ENCODE peak calls at places on chromosomes 2 and 18, in four cellular contexts. One of them, this sample, is unnamed.

GRCh38 chr18:42064109-42064508 is 109.1 kb downstream of the PIK3C3 start:
- DNase-seq in GM12878: no peak
- DNase-seq in heart right ventricle: no peak
- DNase-seq in Panc1: no peak
- DNase-seq in this sample: no peak

GRCh38 chr2:10835052-10835970 is 22.7 kb upstream of the PDIA6 start:
- DNase-seq in GM12878: no peak
- DNase-seq in heart right ventricle: peak; percentile 59
- DNase-seq in Panc1: no peak
- DNase-seq in this sample: no peak

GRCh38 chr2:1047485-1047884 is 96.8 kb downstream of the SNTG2 start:
- DNase-seq in GM12878: no peak
- DNase-seq in heart right ventricle: no peak
- DNase-seq in Panc1: no peak
- DNase-seq in this sample: no peak

GRCh38 chr18:50507120-50507590 is 52.7 kb upstream of the MAPK4 start:
- DNase-seq in GM12878: no peak
- DNase-seq in heart right ventricle: peak; percentile 15
- DNase-seq in Panc1: no peak
- DNase-seq in this sample: no peak

GRCh38 chr2:205758498-205758897 is 76.2 kb downstream of the NRP2 start:
- DNase-seq in GM12878: no peak
- DNase-seq in heart right ventricle: no peak
- DNase-seq in Panc1: no peak
- DNase-seq in this sample: no peak

GRCh38 chr2:18922276-18922675 is 332.9 kb upstream of the NT5C1B start:
- DNase-seq in GM12878: no peak
- DNase-seq in heart right ventricle: no peak
- DNase-seq in Panc1: no peak
- DNase-seq in this sample: no peak

GRCh38 chr2:211132586-211132985 is 576.2 kb downstream of the CPS1 start:
- DNase-seq in GM12878: no peak
- DNase-seq in heart right ventricle: no peak
- DNase-seq in Panc1: no peak
- DNase-seq in this sample: no peak

GRCh38 chr2:95029898-95030341 is 4.4 kb downstream of the MAL start:
- DNase-seq in GM12878: no peak
- DNase-seq in heart right ventricle: no peak
- DNase-seq in Panc1: no peak
- DNase-seq in this sample: no peak

GRCh38 chr18:66761166-66761565 is 157.3 kb upstream of the CDH19 start:
- DNase-seq in GM12878: no peak
- DNase-seq in heart right ventricle: no peak
- DNase-seq in Panc1: no peak
- DNase-seq in this sample: no peak

GRCh38 chr2:36371070-36371962 is 15.7 kb downstream of the CRIM1 start:
- DNase-seq in GM12878: no peak
- DNase-seq in heart right ventricle: no peak
- DNase-seq in Panc1: no peak
- DNase-seq in this sample: no peak

GRCh38 chr2:196391149-196391479 is 219.7 kb upstream of the STK17B start:
- DNase-seq in GM12878: no peak
- DNase-seq in heart right ventricle: no peak
- DNase-seq in Panc1: no peak
- DNase-seq in this sample: no peak

GRCh38 chr2:62344472-62344871 is 148.6 kb downstream of the B3GNT2 start:
- DNase-seq in GM12878: peak; percentile 93
- DNase-seq in heart right ventricle: no peak
- DNase-seq in Panc1: no peak
- DNase-seq in this sample: no peak

GRCh38 chr2:56127773-56128170 is 56.0 kb upstream of the CCDC85A start:
- DNase-seq in GM12878: no peak
- DNase-seq in heart right ventricle: no peak
- DNase-seq in Panc1: no peak
- DNase-seq in this sample: no peak

GRCh38 chr2:63856302-63856600 is 14.6 kb downstream of the UGP2 start:
- DNase-seq in GM12878: no peak
- DNase-seq in heart right ventricle: no peak
- DNase-seq in Panc1: no peak
- DNase-seq in this sample: no peak

GRCh38 chr2:71963295-71963694 is 184.4 kb downstream of the CYP26B1 start:
- DNase-seq in GM12878: no peak
- DNase-seq in heart right ventricle: no peak
- DNase-seq in Panc1: no peak
- DNase-seq in this sample: no peak

GRCh38 chr2:182586426-182586825 is 129.6 kb upstream of the DNAJC10 start:
- DNase-seq in GM12878: no peak
- DNase-seq in heart right ventricle: no peak
- DNase-seq in Panc1: no peak
- DNase-seq in this sample: no peak

GRCh38 chr2:109069430-109070194 is 59.4 kb upstream of the SH3RF3 start:
- DNase-seq in GM12878: no peak
- DNase-seq in heart right ventricle: no peak
- DNase-seq in Panc1: no peak
- DNase-seq in this sample: no peak

GRCh38 chr2:72581560-72582181 is 244.2 kb downstream of the EXOC6B start:
- DNase-seq in GM12878: no peak
- DNase-seq in heart right ventricle: no peak
- DNase-seq in Panc1: no peak
- DNase-seq in this sample: no peak

GRCh38 chr18:13374468-13375301 is 156.1 kb downstream of the LDLRAD4 start:
- DNase-seq in GM12878: no peak
- DNase-seq in heart right ventricle: no peak
- DNase-seq in Panc1: no peak
- DNase-seq in this sample: no peak

GRCh38 chr2:232576995-232577394 is 26.5 kb downstream of the EIF4E2 start:
- DNase-seq in GM12878: no peak
- DNase-seq in heart right ventricle: no peak
- DNase-seq in Panc1: no peak
- DNase-seq in this sample: no peak

GRCh38 chr2:173753441-173753840 is 211.7 kb downstream of the SP3 start:
- DNase-seq in GM12878: no peak
- DNase-seq in heart right ventricle: no peak
- DNase-seq in Panc1: no peak
- DNase-seq in this sample: no peak

GRCh38 chr2:85394256-85394655 is 15.9 kb downstream of the CAPG start:
- DNase-seq in GM12878: no peak
- DNase-seq in heart right ventricle: no peak
- DNase-seq in Panc1: no peak
- DNase-seq in this sample: no peak

GRCh38 chr2:233800231-233800630 is 22.1 kb downstream of the MROH2A start:
- DNase-seq in GM12878: no peak
- DNase-seq in heart right ventricle: no peak
- DNase-seq in Panc1: no peak
- DNase-seq in this sample: no peak

GRCh38 chr18:57913686-57914085 is 110.6 kb upstream of the ATP8B1 start:
- DNase-seq in GM12878: no peak
- DNase-seq in heart right ventricle: no peak
- DNase-seq in Panc1: no peak
- DNase-seq in this sample: no peak

DNA sequence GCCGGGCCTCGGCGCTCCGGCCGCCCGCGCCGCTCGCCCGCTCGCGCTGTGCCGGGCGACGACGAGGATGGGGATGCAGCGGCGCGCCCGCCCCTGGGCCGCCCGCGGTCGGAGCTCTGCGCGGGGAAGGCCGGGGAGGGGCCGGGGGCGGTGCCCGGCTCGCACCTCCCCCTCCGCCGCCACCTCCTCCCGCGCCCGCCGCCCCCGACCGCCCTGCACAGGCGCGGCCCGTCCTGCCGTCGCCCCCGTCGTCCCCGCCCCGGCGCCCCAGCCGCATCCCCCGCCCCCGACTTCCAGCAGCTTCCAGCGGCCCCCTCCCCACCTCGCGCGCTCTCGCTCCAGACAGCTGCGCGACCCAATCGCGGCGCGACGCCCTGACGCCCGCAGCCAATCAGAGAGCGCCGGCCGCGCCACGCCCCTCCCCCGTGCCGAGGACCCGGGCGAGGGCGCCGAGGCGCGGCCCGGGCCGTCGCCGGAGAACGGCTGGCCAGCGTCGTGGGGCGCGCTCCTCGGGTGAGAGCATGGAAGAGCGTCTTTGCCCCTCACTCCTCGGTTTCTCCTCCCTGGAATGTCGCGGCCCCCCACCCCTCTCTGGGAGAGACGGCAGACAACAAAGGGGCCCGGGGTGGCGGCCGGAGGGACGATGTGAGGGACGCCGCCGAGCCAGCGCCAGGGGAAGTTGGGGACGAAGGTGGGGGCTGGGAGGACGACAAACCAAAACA is at the start of gene MBOAT2:
- DNase-seq in GM12878: peak; percentile 43
- DNase-seq in heart right ventricle: peak; percentile 86
- DNase-seq in Panc1: no peak
- DNase-seq in this sample: peak; percentile 71
- H3K27ac ChIP-seq in GM12878: peak within 1 kb of the TSS; percentile 66
- H3K27ac ChIP-seq in heart right ventricle: peak within 1 kb of the TSS; percentile 79
- H3K27ac ChIP-seq in Panc1: peak within 1 kb of the TSS; percentile 74
- H3K27ac ChIP-seq in this sample: peak within 1 kb of the TSS; percentile 71

GRCh38 chr18:23876921-23877320 is 137.6 kb upstream of the TTC39C start:
- DNase-seq in GM12878: no peak
- DNase-seq in heart right ventricle: no peak
- DNase-seq in Panc1: no peak
- DNase-seq in this sample: no peak
- H3K4me3 ChIP-seq in GM12878: no peak overlapping the region
- H3K4me3 ChIP-seq in heart right ventricle: no peak overlapping the region
- H3K4me3 ChIP-seq in Panc1: no peak overlapping the region
- H3K4me3 ChIP-seq in this sample: no peak overlapping the region

GRCh38 chr2:165087933-165088901 is 115.6 kb downstream of the SCN3A start:
- DNase-seq in GM12878: no peak
- DNase-seq in heart right ventricle: no peak
- DNase-seq in Panc1: no peak
- DNase-seq in this sample: no peak
- TF ChIP-seq CTCF in GM12878: no peak
- TF ChIP-seq CTCF in heart right ventricle: no peak
- TF ChIP-seq CTCF in Panc1: no peak
- TF ChIP-seq CTCF in this sample: no peak

GRCh38 chr2:239588451-239589269 is 187.8 kb upstream of the HDAC4 start:
- DNase-seq in GM12878: no peak
- DNase-seq in heart right ventricle: no peak
- DNase-seq in Panc1: no peak
- DNase-seq in this sample: no peak

GRCh38 chr2:239589270-239589825 is 188.5 kb upstream of the HDAC4 start:
- DNase-seq in GM12878: no peak
- DNase-seq in heart right ventricle: no peak
- DNase-seq in Panc1: no peak
- DNase-seq in this sample: no peak

GRCh38 chr2:239589855-239590254 is 189.0 kb upstream of the HDAC4 start:
- DNase-seq in GM12878: no peak
- DNase-seq in heart right ventricle: no peak
- DNase-seq in Panc1: no peak
- DNase-seq in this sample: no peak

GRCh38 chr2:239590995-239591915 is 190.4 kb upstream of the HDAC4 start:
- DNase-seq in GM12878: no peak
- DNase-seq in heart right ventricle: no peak
- DNase-seq in Panc1: no peak
- DNase-seq in this sample: no peak

GRCh38 chr2:239590276-239590675 is 189.5 kb upstream of the HDAC4 start:
- DNase-seq in GM12878: no peak
- DNase-seq in heart right ventricle: no peak
- DNase-seq in Panc1: no peak
- DNase-seq in this sample: no peak
- H3K27ac ChIP-seq in GM12878: no peak overlapping the region
- H3K27ac ChIP-seq in heart right ventricle: no peak overlapping the region
- H3K27ac ChIP-seq in Panc1: no peak overlapping the region
- H3K27ac ChIP-seq in this sample: no peak overlapping the region